ENCODE peak calls at places on chromosomes 5 and 9, in eight cellular contexts. V is heart left ventricle; L is CD8-positive, alpha-beta T cell; O is esophagus squamous epithelium; B is heart right ventricle; E is ovary; Q is hepatocyte; C is A549. W is an unnamed sample. For H3K9me3, the result is how much of the 10 kb centered on the place peaks cover.

GRCh38 chr5:150637245-150638052 is 3.0 kb upstream of the SYNPO start:
- DNase-seq in B (no peak), L (no peak), V (peak), C (peak), Q (peak), O (no peak), E (no peak), W (no peak)

GRCh38 chr9:136684339-136684738 is 2.9 kb downstream of the AGPAT2 start:
- DNase-seq in V (no peak), B (no peak), O (no peak), Q (no peak), L (no peak), C (no peak), E (no peak), W (no peak)

GRCh38 chr5:118687085-118687484 is 301.3 kb downstream of the DTWD2 start:
- DNase-seq in E (no peak), V (no peak), O (no peak), B (no peak), Q (no peak), L (no peak), C (no peak), W (no peak)

GRCh38 chr5:179879690-179880010 is 21.0 kb upstream of the MRNIP start:
- DNase-seq in Q (no peak), L (no peak), C (no peak), B (no peak), E (no peak), O (no peak), V (no peak), W (no peak)

GRCh38 chr9:134489621-134490380 is 151.8 kb upstream of the COL5A1 start:
- DNase-seq in Q (no peak), C (no peak), V (no peak), B (no peak), E (no peak), L (no peak), O (no peak), W (no peak)

GRCh38 chr9:89137548-89138462 is 40.8 kb downstream of the SHC3 start:
- DNase-seq in B (peak), E (peak), V (peak), Q (peak), L (no peak), C (peak), O (no peak), W (no peak)

GRCh38 chr5:17275279-17276158 is 58.1 kb downstream of the BASP1 start:
- DNase-seq in O (no peak), E (no peak), C (no peak), Q (no peak), V (no peak), B (no peak), L (no peak), W (no peak)

GRCh38 chr9:129419382-129419899 is 201.5 kb downstream of the C9orf50 start:
- DNase-seq in O (no peak), C (no peak), E (no peak), B (no peak), L (no peak), Q (no peak), V (no peak), W (no peak)

GRCh38 chr9:119368681-119369581 is at the start of gene BRINP1:
- DNase-seq in O (no peak), E (no peak), B (no peak), L (no peak), V (peak), Q (peak), C (peak), W (no peak)

DNA sequence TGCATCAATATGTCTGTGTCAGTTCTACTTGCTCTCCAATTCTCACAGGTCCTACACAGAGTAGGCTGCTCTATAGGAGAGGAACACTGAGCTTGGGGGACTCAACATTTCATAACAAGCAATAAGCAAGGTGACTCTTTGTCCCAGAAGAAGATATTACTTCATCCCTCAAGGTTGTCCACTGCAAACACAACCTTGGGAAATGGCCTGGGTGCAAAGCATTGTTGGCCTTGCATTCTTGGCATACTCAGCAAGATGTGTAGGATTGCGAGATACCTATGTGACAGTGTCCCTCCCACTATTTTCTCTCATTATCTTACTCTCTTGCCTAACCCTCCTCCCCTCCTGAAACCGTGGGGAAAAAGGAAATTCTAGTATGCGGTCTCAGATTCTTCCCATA is 169.8 kb upstream of the FREM1 start:
- DNase-seq in B (no peak), V (no peak), O (no peak), E (no peak), C (no peak), Q (no peak), L (no peak), W (no peak)
- H3K9me3 ChIP-seq in B (under half), V (under half), O (under half), E (under half), C (under half), Q (under half), L (under half), W (under half)

GRCh38 chr9:131724678-131725077 is 15.2 kb downstream of the RAPGEF1 start:
- DNase-seq in L (no peak), O (no peak), C (no peak), B (no peak), Q (no peak), E (no peak), V (no peak), W (no peak)

GRCh38 chr9:131728961-131729360 is 10.9 kb downstream of the RAPGEF1 start:
- DNase-seq in L (peak), V (no peak), C (no peak), B (no peak), Q (no peak), O (no peak), E (no peak), W (peak)

GRCh38 chr9:131727795-131728545 is 11.9 kb downstream of the RAPGEF1 start:
- DNase-seq in V (no peak), B (no peak), Q (no peak), C (no peak), L (no peak), E (no peak), O (no peak), W (no peak)

GRCh38 chr9:131728546-131728910 is 11.3 kb downstream of the RAPGEF1 start:
- DNase-seq in V (no peak), C (no peak), O (no peak), B (no peak), E (no peak), Q (no peak), L (no peak), W (no peak)

GRCh38 chr9:131727184-131727785 is 12.6 kb downstream of the RAPGEF1 start:
- DNase-seq in O (no peak), L (no peak), V (no peak), Q (peak), B (no peak), E (no peak), C (no peak), W (no peak)
- H3K27ac ChIP-seq in O (peak), L (peak), V (no peak), Q (peak), B (no peak), E (no peak), C (no peak), W (peak)

GRCh38 chr5:52786937-52787599 is 648 bp upstream of the ITGA1 start:
- DNase-seq in E (no peak), L (peak), C (peak), B (no peak), V (no peak), Q (peak), O (no peak), W (peak)
- TF ChIP-seq CTCF in E (no peak), L (peak), C (peak), B (peak), V (no peak), Q (peak), O (no peak), W (peak)

DNA sequence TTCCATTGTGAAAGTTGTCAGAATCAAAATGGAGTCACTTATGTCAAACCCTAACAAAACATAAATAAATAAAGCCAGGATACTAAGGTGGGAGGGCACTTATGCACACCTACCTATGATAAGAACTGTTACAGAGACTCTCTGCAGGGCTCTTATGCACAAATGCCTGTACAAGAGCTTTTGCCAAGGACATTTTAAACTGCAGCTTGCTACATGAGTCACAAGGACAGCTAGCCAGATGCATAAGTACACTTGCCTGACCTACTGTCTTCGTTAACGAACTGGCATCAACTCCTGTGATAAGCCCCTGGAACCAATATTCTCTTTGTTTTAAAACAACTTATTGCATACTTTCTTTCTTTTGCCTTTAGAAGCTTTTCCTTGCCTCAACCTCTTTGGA is 152.9 kb upstream of the SPEF2 start:
- DNase-seq in C (no peak), E (no peak), L (no peak), B (no peak), O (no peak), V (no peak), Q (no peak), W (no peak)
- H3K9me3 ChIP-seq in C (under half), E (under half), L (under half), B (under half), O (under half), V (under half), Q (under half), W (under half)

DNA sequence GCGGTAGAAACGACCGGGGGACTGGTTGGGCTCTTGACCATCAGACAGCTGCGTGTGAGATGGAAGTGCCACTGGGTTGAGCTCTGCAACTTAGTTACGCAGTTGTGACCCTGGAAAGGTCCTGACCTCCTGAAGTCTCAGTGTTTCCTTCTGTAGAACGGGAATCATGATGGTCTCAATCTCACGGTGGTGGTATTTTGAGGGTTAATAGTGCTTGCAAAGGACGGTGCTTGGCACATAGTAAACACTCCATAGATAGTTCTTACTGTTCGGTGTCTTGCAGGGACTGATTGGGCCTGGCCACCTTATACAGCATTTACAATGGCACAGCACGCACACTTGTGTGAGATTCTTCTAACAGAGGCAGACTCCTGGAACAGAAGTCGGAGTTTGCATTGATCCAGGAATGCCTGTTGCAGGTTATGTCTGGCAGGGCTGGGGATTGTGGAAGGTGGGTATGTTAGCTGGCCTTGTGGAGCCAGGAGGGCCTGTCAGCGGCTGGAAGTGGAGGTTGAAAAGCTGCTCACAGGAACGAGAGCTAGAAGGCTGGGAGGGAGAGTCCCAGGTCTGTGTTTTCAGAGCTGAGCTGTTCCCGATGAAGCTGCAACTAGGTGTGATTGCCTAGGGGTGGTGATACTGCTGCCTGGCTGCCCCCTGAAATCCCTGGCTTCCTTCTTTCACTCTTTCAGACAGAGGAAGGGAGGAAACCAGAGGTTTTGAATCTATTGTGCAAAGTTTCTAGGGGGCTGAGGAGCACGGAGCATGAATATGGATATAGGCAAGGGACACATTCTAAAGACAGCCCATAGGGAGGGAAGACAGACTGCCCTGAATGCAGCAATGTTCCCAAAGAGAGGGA is 1.0 kb upstream of the TXN start:
- DNase-seq in E (peak), O (no peak), V (peak), B (peak), Q (peak), L (no peak), C (no peak), W (no peak)
- H3K27ac ChIP-seq in E (peak), O (peak), V (peak), B (peak), Q (peak), L (peak), C (peak), W (peak)